ENCODE peak calls at places on chromosomes 2 and 18, in ten cellular contexts. One of them, this sample, is unnamed.

GRCh38 chr2:194223173-194223670 is 1433.8 kb upstream of the SLC39A10 start:
- DNase-seq in T-helper 17 cell: no peak
- DNase-seq in caudate nucleus: no peak
- DNase-seq in putamen: no peak
- DNase-seq in H54: no peak
- DNase-seq in ureter: no peak
- DNase-seq in activated T-cell treated with anti-CD3 and anti-CD28 coated beads, Interleukin-2, amount 50 U/mL, for 72 hours: no peak
- DNase-seq in heart left ventricle: no peak
- DNase-seq in Right ventricle myocardium superior: no peak
- DNase-seq in AG08396: no peak
- DNase-seq in this sample: no peak

GRCh38 chr2:238152811-238153688 is 5.7 kb upstream of the ERFE start:
- DNase-seq in T-helper 17 cell: no peak
- DNase-seq in caudate nucleus: no peak
- DNase-seq in putamen: no peak
- DNase-seq in H54: no peak
- DNase-seq in ureter: no peak
- DNase-seq in activated T-cell treated with anti-CD3 and anti-CD28 coated beads, Interleukin-2, amount 50 U/mL, for 72 hours: no peak
- DNase-seq in heart left ventricle: no peak
- DNase-seq in Right ventricle myocardium superior: no peak
- DNase-seq in AG08396: no peak
- DNase-seq in this sample: no peak

GRCh38 chr2:59502981-59503380 is 1050.5 kb downstream of the BCL11A start:
- DNase-seq in T-helper 17 cell: no peak
- DNase-seq in caudate nucleus: no peak
- DNase-seq in putamen: no peak
- DNase-seq in H54: no peak
- DNase-seq in ureter: no peak
- DNase-seq in activated T-cell treated with anti-CD3 and anti-CD28 coated beads, Interleukin-2, amount 50 U/mL, for 72 hours: no peak
- DNase-seq in heart left ventricle: no peak
- DNase-seq in Right ventricle myocardium superior: no peak
- DNase-seq in AG08396: no peak
- DNase-seq in this sample: no peak

GRCh38 chr2:46926863-46927262 is 11.3 kb upstream of the MCFD2 start:
- DNase-seq in T-helper 17 cell: no peak
- DNase-seq in caudate nucleus: no peak
- DNase-seq in putamen: no peak
- DNase-seq in H54: no peak
- DNase-seq in ureter: no peak
- DNase-seq in activated T-cell treated with anti-CD3 and anti-CD28 coated beads, Interleukin-2, amount 50 U/mL, for 72 hours: no peak
- DNase-seq in heart left ventricle: no peak
- DNase-seq in Right ventricle myocardium superior: no peak
- DNase-seq in AG08396: no peak
- DNase-seq in this sample: no peak

GRCh38 chr2:38495880-38496279 is 106.8 kb downstream of the HNRNPLL start:
- DNase-seq in T-helper 17 cell: no peak
- DNase-seq in caudate nucleus: no peak
- DNase-seq in putamen: no peak
- DNase-seq in H54: no peak
- DNase-seq in ureter: no peak
- DNase-seq in activated T-cell treated with anti-CD3 and anti-CD28 coated beads, Interleukin-2, amount 50 U/mL, for 72 hours: no peak
- DNase-seq in heart left ventricle: no peak
- DNase-seq in Right ventricle myocardium superior: no peak
- DNase-seq in AG08396: no peak
- DNase-seq in this sample: no peak

GRCh38 chr2:204425821-204426220 is 119.5 kb upstream of the PARD3B start:
- DNase-seq in T-helper 17 cell: no peak
- DNase-seq in caudate nucleus: no peak
- DNase-seq in putamen: no peak
- DNase-seq in H54: no peak
- DNase-seq in ureter: no peak
- DNase-seq in activated T-cell treated with anti-CD3 and anti-CD28 coated beads, Interleukin-2, amount 50 U/mL, for 72 hours: no peak
- DNase-seq in heart left ventricle: no peak
- DNase-seq in Right ventricle myocardium superior: no peak
- DNase-seq in AG08396: no peak
- DNase-seq in this sample: no peak

GRCh38 chr2:214135966-214136365 is 274.9 kb upstream of the VWC2L start:
- DNase-seq in T-helper 17 cell: no peak
- DNase-seq in caudate nucleus: no peak
- DNase-seq in putamen: no peak
- DNase-seq in H54: no peak
- DNase-seq in ureter: no peak
- DNase-seq in activated T-cell treated with anti-CD3 and anti-CD28 coated beads, Interleukin-2, amount 50 U/mL, for 72 hours: no peak
- DNase-seq in heart left ventricle: no peak
- DNase-seq in Right ventricle myocardium superior: no peak
- DNase-seq in AG08396: peak
- DNase-seq in this sample: no peak

GRCh38 chr2:138948070-138948539 is 167.9 kb upstream of the NXPH2 start:
- DNase-seq in T-helper 17 cell: no peak
- DNase-seq in caudate nucleus: no peak
- DNase-seq in putamen: no peak
- DNase-seq in H54: peak
- DNase-seq in ureter: no peak
- DNase-seq in activated T-cell treated with anti-CD3 and anti-CD28 coated beads, Interleukin-2, amount 50 U/mL, for 72 hours: no peak
- DNase-seq in heart left ventricle: peak
- DNase-seq in Right ventricle myocardium superior: no peak
- DNase-seq in AG08396: peak
- DNase-seq in this sample: peak

GRCh38 chr2:88658890-88659881 is 31.9 kb upstream of the EIF2AK3 start:
- DNase-seq in T-helper 17 cell: no peak
- DNase-seq in caudate nucleus: no peak
- DNase-seq in putamen: no peak
- DNase-seq in H54: peak
- DNase-seq in ureter: no peak
- DNase-seq in activated T-cell treated with anti-CD3 and anti-CD28 coated beads, Interleukin-2, amount 50 U/mL, for 72 hours: no peak
- DNase-seq in heart left ventricle: peak
- DNase-seq in Right ventricle myocardium superior: no peak
- DNase-seq in AG08396: peak
- DNase-seq in this sample: peak

GRCh38 chr2:236305531-236305930 is 41.3 kb upstream of the ASB18 start:
- DNase-seq in T-helper 17 cell: no peak
- DNase-seq in caudate nucleus: no peak
- DNase-seq in putamen: no peak
- DNase-seq in H54: no peak
- DNase-seq in ureter: no peak
- DNase-seq in activated T-cell treated with anti-CD3 and anti-CD28 coated beads, Interleukin-2, amount 50 U/mL, for 72 hours: no peak
- DNase-seq in heart left ventricle: no peak
- DNase-seq in Right ventricle myocardium superior: no peak
- DNase-seq in AG08396: no peak
- DNase-seq in this sample: no peak

GRCh38 chr18:70781860-70782453 is 493.1 kb downstream of the SOCS6 start:
- DNase-seq in T-helper 17 cell: peak
- DNase-seq in caudate nucleus: peak
- DNase-seq in putamen: peak
- DNase-seq in H54: peak
- DNase-seq in ureter: no peak
- DNase-seq in activated T-cell treated with anti-CD3 and anti-CD28 coated beads, Interleukin-2, amount 50 U/mL, for 72 hours: peak
- DNase-seq in heart left ventricle: peak
- DNase-seq in Right ventricle myocardium superior: no peak
- DNase-seq in AG08396: peak
- DNase-seq in this sample: peak

GRCh38 chr18:32576296-32576916 is 105.7 kb upstream of the GAREM1 start:
- DNase-seq in T-helper 17 cell: no peak
- DNase-seq in caudate nucleus: no peak
- DNase-seq in putamen: peak
- DNase-seq in H54: no peak
- DNase-seq in ureter: no peak
- DNase-seq in activated T-cell treated with anti-CD3 and anti-CD28 coated beads, Interleukin-2, amount 50 U/mL, for 72 hours: no peak
- DNase-seq in heart left ventricle: no peak
- DNase-seq in Right ventricle myocardium superior: no peak
- DNase-seq in AG08396: no peak
- DNase-seq in this sample: peak

GRCh38 chr2:74447230-74447999 is 5.7 kb upstream of the RTKN start:
- DNase-seq in T-helper 17 cell: no peak
- DNase-seq in caudate nucleus: no peak
- DNase-seq in putamen: no peak
- DNase-seq in H54: no peak
- DNase-seq in ureter: no peak
- DNase-seq in activated T-cell treated with anti-CD3 and anti-CD28 coated beads, Interleukin-2, amount 50 U/mL, for 72 hours: no peak
- DNase-seq in heart left ventricle: no peak
- DNase-seq in Right ventricle myocardium superior: no peak
- DNase-seq in AG08396: no peak
- DNase-seq in this sample: no peak

GRCh38 chr2:74278176-74278575 is 65.0 kb downstream of the SLC4A5 start:
- DNase-seq in T-helper 17 cell: no peak
- DNase-seq in caudate nucleus: no peak
- DNase-seq in putamen: no peak
- DNase-seq in H54: no peak
- DNase-seq in ureter: no peak
- DNase-seq in activated T-cell treated with anti-CD3 and anti-CD28 coated beads, Interleukin-2, amount 50 U/mL, for 72 hours: no peak
- DNase-seq in heart left ventricle: no peak
- DNase-seq in Right ventricle myocardium superior: no peak
- DNase-seq in AG08396: no peak
- DNase-seq in this sample: no peak

GRCh38 chr2:36707050-36707449 is 10.5 kb downstream of the VIT start:
- DNase-seq in T-helper 17 cell: no peak
- DNase-seq in caudate nucleus: no peak
- DNase-seq in putamen: no peak
- DNase-seq in H54: peak
- DNase-seq in ureter: no peak
- DNase-seq in activated T-cell treated with anti-CD3 and anti-CD28 coated beads, Interleukin-2, amount 50 U/mL, for 72 hours: no peak
- DNase-seq in heart left ventricle: no peak
- DNase-seq in Right ventricle myocardium superior: no peak
- DNase-seq in AG08396: no peak
- DNase-seq in this sample: peak

This sample was measured in cardiac fibroblast.